ENCODE peak calls at places on chromosome 21, in ten cellular contexts. One of them, this sample, is unnamed.

GRCh38 chr21:42389449-42389835 is 6.4 kb downstream of the TMPRSS3 start:
- DNase-seq in activated naive CD8-positive, alpha-beta T cell treated with anti-CD3 and anti-CD28 coated beads for 36 hours: no peak
- DNase-seq in psoas muscle: no peak
- DNase-seq in NCI-H82: no peak
- DNase-seq in fibroblast of the aortic adventitia: no peak
- DNase-seq in NCI-H774: peak; percentile 45
- DNase-seq in activated T-cell treated with anti-CD3 and anti-CD28 coated beads for 4 hours: no peak
- DNase-seq in head of caudate nucleus: no peak
- DNase-seq in upper lobe of right lung: peak; percentile 58
- DNase-seq in hippocampal formation: no peak
- DNase-seq in this sample: no peak

GRCh38 chr21:30408782-30409494 is 13.1 kb downstream of the KRTAP13-1 start:
- DNase-seq in activated naive CD8-positive, alpha-beta T cell treated with anti-CD3 and anti-CD28 coated beads for 36 hours: peak; percentile 1
- DNase-seq in psoas muscle: no peak
- DNase-seq in NCI-H82: peak; percentile 88
- DNase-seq in fibroblast of the aortic adventitia: peak; percentile 1
- DNase-seq in NCI-H774: peak; percentile 46
- DNase-seq in activated T-cell treated with anti-CD3 and anti-CD28 coated beads for 4 hours: no peak
- DNase-seq in head of caudate nucleus: no peak
- DNase-seq in upper lobe of right lung: peak; percentile 78
- DNase-seq in hippocampal formation: no peak
- DNase-seq in this sample: no peak

GRCh38 chr21:36478941-36479340 is 981 bp downstream of the CLDN14 start:
- DNase-seq in activated naive CD8-positive, alpha-beta T cell treated with anti-CD3 and anti-CD28 coated beads for 36 hours: no peak
- DNase-seq in psoas muscle: no peak
- DNase-seq in NCI-H82: no peak
- DNase-seq in fibroblast of the aortic adventitia: no peak
- DNase-seq in NCI-H774: no peak
- DNase-seq in activated T-cell treated with anti-CD3 and anti-CD28 coated beads for 4 hours: no peak
- DNase-seq in head of caudate nucleus: peak; percentile 50
- DNase-seq in upper lobe of right lung: no peak
- DNase-seq in hippocampal formation: peak; percentile 1
- DNase-seq in this sample: no peak

GRCh38 chr21:43938751-43939442 is 73.2 kb upstream of the TRAPPC10 start:
- DNase-seq in activated naive CD8-positive, alpha-beta T cell treated with anti-CD3 and anti-CD28 coated beads for 36 hours: peak; percentile 89
- DNase-seq in psoas muscle: peak; percentile 84
- DNase-seq in NCI-H82: peak; percentile 93
- DNase-seq in fibroblast of the aortic adventitia: peak; percentile 60
- DNase-seq in NCI-H774: no peak
- DNase-seq in activated T-cell treated with anti-CD3 and anti-CD28 coated beads for 4 hours: peak; percentile 87
- DNase-seq in head of caudate nucleus: peak; percentile 85
- DNase-seq in upper lobe of right lung: peak; percentile 91
- DNase-seq in hippocampal formation: peak; percentile 51
- DNase-seq in this sample: no peak

GRCh38 chr21:44869860-44870747 is 3.4 kb downstream of the PTTG1IP start:
- DNase-seq in activated naive CD8-positive, alpha-beta T cell treated with anti-CD3 and anti-CD28 coated beads for 36 hours: no peak
- DNase-seq in psoas muscle: peak; percentile 63
- DNase-seq in NCI-H82: no peak
- DNase-seq in fibroblast of the aortic adventitia: peak; percentile 96
- DNase-seq in NCI-H774: no peak
- DNase-seq in activated T-cell treated with anti-CD3 and anti-CD28 coated beads for 4 hours: no peak
- DNase-seq in head of caudate nucleus: no peak
- DNase-seq in upper lobe of right lung: peak; percentile 52
- DNase-seq in hippocampal formation: no peak
- DNase-seq in this sample: no peak

GRCh38 chr21:19683492-19683891 is 1279.9 kb upstream of the TMPRSS15 start:
- DNase-seq in activated naive CD8-positive, alpha-beta T cell treated with anti-CD3 and anti-CD28 coated beads for 36 hours: no peak
- DNase-seq in psoas muscle: no peak
- DNase-seq in NCI-H82: no peak
- DNase-seq in fibroblast of the aortic adventitia: no peak
- DNase-seq in NCI-H774: no peak
- DNase-seq in activated T-cell treated with anti-CD3 and anti-CD28 coated beads for 4 hours: no peak
- DNase-seq in head of caudate nucleus: no peak
- DNase-seq in upper lobe of right lung: no peak
- DNase-seq in hippocampal formation: no peak
- DNase-seq in this sample: no peak

GRCh38 chr21:16198546-16198945 is 468.8 kb downstream of the USP25 start:
- DNase-seq in activated naive CD8-positive, alpha-beta T cell treated with anti-CD3 and anti-CD28 coated beads for 36 hours: no peak
- DNase-seq in psoas muscle: no peak
- DNase-seq in NCI-H82: peak; percentile 73
- DNase-seq in fibroblast of the aortic adventitia: no peak
- DNase-seq in NCI-H774: no peak
- DNase-seq in activated T-cell treated with anti-CD3 and anti-CD28 coated beads for 4 hours: no peak
- DNase-seq in head of caudate nucleus: no peak
- DNase-seq in upper lobe of right lung: no peak
- DNase-seq in hippocampal formation: no peak
- DNase-seq in this sample: no peak

GRCh38 chr21:45138199-45139002 is 64.0 kb downstream of the ADARB1 start:
- DNase-seq in activated naive CD8-positive, alpha-beta T cell treated with anti-CD3 and anti-CD28 coated beads for 36 hours: peak; percentile 72
- DNase-seq in psoas muscle: peak; percentile 74
- DNase-seq in NCI-H82: peak; percentile 89
- DNase-seq in fibroblast of the aortic adventitia: peak; percentile 70
- DNase-seq in NCI-H774: no peak
- DNase-seq in activated T-cell treated with anti-CD3 and anti-CD28 coated beads for 4 hours: peak; percentile 63
- DNase-seq in head of caudate nucleus: peak; percentile 53
- DNase-seq in upper lobe of right lung: peak; percentile 80
- DNase-seq in hippocampal formation: no peak
- DNase-seq in this sample: no peak

GRCh38 chr21:31780944-31781343 is 49.0 kb upstream of the SCAF4 start:
- DNase-seq in activated naive CD8-positive, alpha-beta T cell treated with anti-CD3 and anti-CD28 coated beads for 36 hours: no peak
- DNase-seq in psoas muscle: no peak
- DNase-seq in NCI-H82: peak; percentile 24
- DNase-seq in fibroblast of the aortic adventitia: no peak
- DNase-seq in NCI-H774: peak; percentile 24
- DNase-seq in activated T-cell treated with anti-CD3 and anti-CD28 coated beads for 4 hours: no peak
- DNase-seq in head of caudate nucleus: no peak
- DNase-seq in upper lobe of right lung: no peak
- DNase-seq in hippocampal formation: peak; percentile 29
- DNase-seq in this sample: no peak

GRCh38 chr21:34602061-34602460 is 12.9 kb downstream of the RCAN1 start:
- DNase-seq in activated naive CD8-positive, alpha-beta T cell treated with anti-CD3 and anti-CD28 coated beads for 36 hours: no peak
- DNase-seq in psoas muscle: no peak
- DNase-seq in NCI-H82: no peak
- DNase-seq in fibroblast of the aortic adventitia: no peak
- DNase-seq in NCI-H774: no peak
- DNase-seq in activated T-cell treated with anti-CD3 and anti-CD28 coated beads for 4 hours: no peak
- DNase-seq in head of caudate nucleus: no peak
- DNase-seq in upper lobe of right lung: no peak
- DNase-seq in hippocampal formation: no peak
- DNase-seq in this sample: no peak

This sample was measured in mesenteric fat pad.